ENCODE peak calls at places on chromosome X, in seven cellular contexts. U is SK-N-SH, O is astrocyte, G is PC-3, N is DND-41, Q is MM.1S, X is GM23248. Y is an unnamed sample. For H4K20me1, the result is how much of the 10 kb centered on the place peaks cover.

GRCh38 chrX:10797493-10797892 is 177.1 kb upstream of the MID1 start:
- DNase-seq in G (peak), U (no peak), X (peak), O (peak), Q (no peak), N (no peak), Y (no peak)

GRCh38 chrX:134628663-134629062 is 29.6 kb downstream of the PLAC1 start:
- DNase-seq in N (no peak), O (no peak), Q (no peak), X (no peak), U (no peak), G (no peak), Y (no peak)

GRCh38 chrX:125758819-125759218 is 407.3 kb downstream of the DCAF12L2 start:
- DNase-seq in X (no peak), U (no peak), O (no peak), Q (no peak), G (no peak), N (no peak), Y (no peak)

GRCh38 chrX:20248592-20249192 is 18.0 kb downstream of the RPS6KA3 start:
- DNase-seq in N (no peak), U (no peak), O (no peak), G (no peak), X (no peak), Q (no peak), Y (no peak)

GRCh38 chrX:121161501-121161933 is 114.1 kb downstream of the GLUD2 start:
- DNase-seq in U (no peak), X (no peak), N (no peak), Q (no peak), O (no peak), G (no peak), Y (no peak)

GRCh38 chrX:100994352-100995281 is 25.1 kb downstream of the ARL13A start:
- DNase-seq in N (no peak), O (peak), Q (no peak), X (peak), U (no peak), G (peak), Y (no peak)

GRCh38 chrX:39689374-39690104 is 408.2 kb downstream of the BCOR start:
- DNase-seq in Q (no peak), G (no peak), N (no peak), U (peak), X (peak), O (no peak), Y (peak)

GRCh38 chrX:17374619-17375360 is at the start of gene NHS:
- DNase-seq in Q (no peak), X (peak), O (peak), G (peak), U (peak), N (no peak), Y (no peak)

GRCh38 chrX:150205011-150205410 is 158.1 kb upstream of the MAMLD1 start:
- DNase-seq in G (no peak), U (peak), Q (no peak), X (no peak), N (no peak), O (no peak), Y (no peak)

GRCh38 chrX:11504234-11504633 is 161.5 kb downstream of the ARHGAP6 start:
- DNase-seq in Q (no peak), O (no peak), N (no peak), X (no peak), U (no peak), G (peak), Y (no peak)

GRCh38 chrX:87517571-87518141 is at the start of gene KLHL4:
- DNase-seq in U (no peak), Q (peak), X (peak), N (peak), G (peak), O (peak), Y (no peak)

GRCh38 chrX:45300638-45301037 is 100.0 kb upstream of the DIPK2B start:
- DNase-seq in O (no peak), X (no peak), U (no peak), Q (no peak), N (no peak), G (no peak), Y (no peak)

GRCh38 chrX:25878806-25879205 is 259.3 kb upstream of the MAGEB18 start:
- DNase-seq in X (no peak), G (no peak), U (no peak), O (no peak), N (no peak), Q (no peak), Y (no peak)

GRCh38 chrX:74242484-74243138 is 61.4 kb upstream of the ZCCHC13 start:
- DNase-seq in G (no peak), X (no peak), N (no peak), U (no peak), O (no peak), Q (no peak), Y (no peak)

GRCh38 chrX:96807318-96807717 is 76.4 kb upstream of the RPA4 start:
- DNase-seq in O (no peak), G (no peak), N (no peak), Q (no peak), X (no peak), U (no peak), Y (no peak)

GRCh38 chrX:24647257-24648058 is at the start of gene PCYT1B:
- DNase-seq in Q (peak), G (no peak), N (peak), U (peak), O (peak), X (peak), Y (peak)

GRCh38 chrX:68842781-68843581 is 14.2 kb downstream of the EFNB1 start:
- DNase-seq in U (no peak), O (peak), Q (no peak), N (no peak), X (no peak), G (no peak), Y (no peak)

GRCh38 chrX:77276742-77277141 is 170.4 kb upstream of the FGF16 start:
- DNase-seq in G (peak), Q (peak), N (no peak), U (no peak), O (no peak), X (no peak), Y (peak)

GRCh38 chrX:9642270-9642995 is 123.2 kb downstream of the GPR143 start:
- DNase-seq in O (no peak), N (peak), G (no peak), X (no peak), Q (no peak), U (no peak), Y (no peak)
- H4K20me1 ChIP-seq in O (under half), N (under half), G (under half), X (under half), Q (under half), U (under half), Y (under half)

GRCh38 chrX:37846141-37846540 is 1.2 kb downstream of the DYNLT3 start:
- DNase-seq in N (no peak), O (peak), G (peak), U (no peak), Q (no peak), X (peak), Y (no peak)
- H3K4me2 ChIP-seq in N (peak), O (peak), G (peak), U (peak), Q (peak), X (peak), Y (peak)

DNA sequence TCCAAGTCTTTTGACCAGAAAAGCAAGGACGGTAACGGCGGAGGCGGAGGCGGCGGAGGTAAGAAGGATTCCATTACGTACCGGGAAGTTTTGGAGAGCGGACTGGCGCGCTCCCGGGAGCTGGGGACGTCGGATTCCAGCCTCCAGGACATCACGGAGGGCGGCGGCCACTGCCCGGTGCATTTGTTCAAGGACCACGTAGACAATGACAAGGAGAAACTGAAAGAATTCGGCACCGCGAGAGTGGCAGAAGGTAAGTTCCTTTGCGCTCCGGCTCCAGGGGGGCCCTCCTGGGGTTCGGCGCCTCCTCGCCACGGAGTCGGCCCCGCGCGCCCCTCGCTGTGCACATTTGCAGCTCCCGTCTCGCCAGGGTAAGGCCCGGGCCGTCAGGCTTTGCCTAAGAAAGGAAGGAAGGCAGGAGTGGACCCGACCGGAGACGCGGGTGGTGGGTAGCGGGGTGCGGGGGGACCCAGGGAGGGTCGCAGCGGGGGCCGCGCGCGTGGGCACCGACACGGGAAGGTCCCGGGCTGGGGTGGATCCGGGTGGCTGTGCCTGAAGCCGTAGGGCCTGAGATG is 418 bp downstream of the SHOX start:
- DNase-seq in Q (no peak), U (no peak), N (no peak), O (no peak), X (no peak), G (no peak), Y (no peak)
- H3K4me3 ChIP-seq in Q (no peak), U (no peak), N (no peak), O (no peak), X (no peak), G (no peak), Y (no peak)

GRCh38 chrX:47224266-47224895 is 5.9 kb downstream of the CDK16 start:
- DNase-seq in X (no peak), Q (no peak), G (no peak), N (no peak), U (no peak), O (no peak), Y (no peak)
- H4K20me1 ChIP-seq in X (under half), Q (under half), G (under half), N (under half), U (under half), O (under half), Y (under half)

GRCh38 chrX:27966955-27967354 is 14.3 kb downstream of the DCAF8L1 start:
- DNase-seq in Q (no peak), U (no peak), N (no peak), O (peak), G (peak), X (no peak), Y (no peak)
- H3K4me2 ChIP-seq in Q (no peak), U (no peak), N (no peak), O (no peak), G (peak), X (no peak), Y (no peak)

GRCh38 chrX:71212536-71212935 is 10.5 kb upstream of the GJB1 start:
- DNase-seq in N (no peak), U (no peak), Q (no peak), O (no peak), X (no peak), G (peak), Y (no peak)
- H3K4me3 ChIP-seq in N (no peak), U (no peak), Q (no peak), O (no peak), X (no peak), G (no peak), Y (no peak)

GRCh38 chrX:109716431-109717028 is 16.5 kb downstream of the ACSL4 start:
- DNase-seq in N (no peak), U (no peak), Q (no peak), X (peak), O (peak), G (no peak), Y (no peak)

GRCh38 chrX:109714340-109714958 is 18.6 kb downstream of the ACSL4 start:
- DNase-seq in G (peak), Q (no peak), U (no peak), O (peak), N (no peak), X (peak), Y (no peak)

DNA sequence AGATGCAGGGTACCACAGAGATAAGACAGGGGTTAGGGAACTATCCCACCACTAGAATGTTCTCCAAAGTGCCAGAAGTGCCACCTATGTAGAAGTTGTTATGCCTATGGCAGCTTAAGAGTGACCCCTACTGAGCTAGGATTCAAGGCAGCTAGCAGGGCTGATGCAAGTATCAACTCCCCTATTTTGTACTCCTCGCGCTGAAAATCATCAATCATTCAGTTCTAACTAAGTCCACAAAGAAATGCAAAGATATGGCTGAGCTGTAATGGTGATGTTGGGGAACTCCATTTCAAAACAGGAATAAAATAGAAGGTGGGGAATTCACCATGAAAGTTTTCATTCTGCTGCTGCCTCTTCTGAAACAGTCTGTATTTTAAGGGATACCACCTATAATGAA is 13.8 kb downstream of the ACSL4 start:
- DNase-seq in N (no peak), G (no peak), X (no peak), U (no peak), Q (no peak), O (no peak), Y (no peak)
- H4K20me1 ChIP-seq in N (under half), G (under half), X (under half), U (under half), Q (under half), O (under half), Y (under half)

DNA sequence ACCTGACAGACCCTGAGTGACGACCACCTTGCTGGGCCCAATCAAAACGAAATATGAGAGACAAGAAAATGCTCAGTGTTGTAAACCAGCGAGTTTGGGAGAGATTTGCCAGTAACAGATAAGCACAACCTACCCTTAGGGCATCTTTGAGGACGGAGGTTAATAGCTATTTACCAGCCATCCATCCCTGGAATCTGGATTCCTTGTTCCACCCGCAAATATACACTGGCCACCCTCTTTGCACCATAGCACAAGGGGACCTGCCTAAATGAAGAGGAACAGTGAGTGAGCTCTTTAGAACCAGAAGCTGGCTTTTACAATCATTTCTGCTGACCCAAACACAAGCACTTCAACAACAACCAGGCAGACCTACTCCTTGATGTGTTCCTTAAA is 725 bp downstream of the MPP1 start:
- DNase-seq in Q (no peak), N (no peak), G (no peak), U (peak), O (no peak), X (no peak), Y (no peak)
- H3K4me2 ChIP-seq in Q (peak), N (peak), G (peak), U (peak), O (peak), X (peak), Y (peak)

GRCh38 chrX:13703135-13703534 is 14.2 kb downstream of the RAB9A start:
- DNase-seq in X (no peak), N (no peak), Q (no peak), O (no peak), U (no peak), G (no peak), Y (no peak)

GRCh38 chrX:13703589-13703988 is 14.7 kb downstream of the RAB9A start:
- DNase-seq in U (no peak), O (no peak), G (no peak), X (no peak), N (no peak), Q (no peak), Y (no peak)

GRCh38 chrX:13699183-13699826 is 10.4 kb downstream of the RAB9A start:
- DNase-seq in N (no peak), U (no peak), X (peak), O (peak), Q (no peak), G (no peak), Y (peak)

GRCh38 chrX:13700380-13700779 is 11.5 kb downstream of the RAB9A start:
- DNase-seq in N (no peak), X (no peak), G (no peak), U (no peak), O (no peak), Q (no peak), Y (no peak)

DNA sequence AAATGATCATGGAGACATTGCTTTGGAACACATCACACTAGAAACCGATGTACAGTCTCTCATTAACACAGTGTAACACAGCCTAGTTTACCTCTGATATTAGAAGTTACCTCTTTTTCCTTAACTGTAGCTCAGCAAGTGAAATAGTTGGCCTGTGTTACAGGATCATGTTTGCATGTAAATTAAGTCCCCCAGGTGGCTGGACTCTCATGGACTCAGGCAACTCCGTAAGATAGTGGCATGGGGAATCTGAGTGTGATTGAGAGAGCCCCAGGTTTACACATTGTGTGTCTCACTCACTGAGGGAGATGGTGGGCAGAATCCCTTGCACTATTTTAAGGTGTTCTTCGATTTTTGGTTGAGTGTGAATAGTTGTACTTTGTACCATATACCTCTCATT is 13.5 kb downstream of the RAB9A start:
- DNase-seq in X (no peak), G (no peak), Q (no peak), N (no peak), O (no peak), U (no peak), Y (no peak)
- H3K4me3 ChIP-seq in X (no peak), G (no peak), Q (no peak), N (no peak), O (no peak), U (no peak), Y (no peak)

GRCh38 chrX:154058207-154058997 is 38.7 kb upstream of the IRAK1 start:
- DNase-seq in O (no peak), G (no peak), U (no peak), X (no peak), N (no peak), Q (no peak), Y (no peak)
- H4K20me1 ChIP-seq in O (half or more), G (under half), U (half or more), X (under half), N (half or more), Q (under half), Y (under half)